ENCODE peak calls at places on chromosomes 4 and X, in four cellular contexts. One of them, this sample, is unnamed.

GRCh38 chr4:80471701-80472100 is 136.2 kb downstream of the CFAP299 start:
- DNase-seq in endothelial cell: no peak
- DNase-seq in MCF 10A: peak; percentile 26
- DNase-seq in cardiac muscle cell: peak; percentile 44
- DNase-seq in this sample: peak; percentile 20

GRCh38 chr4:33649015-33649414 is 2595.3 kb downstream of the ARAP2 start:
- DNase-seq in endothelial cell: peak; percentile 10
- DNase-seq in MCF 10A: peak; percentile 42
- DNase-seq in cardiac muscle cell: peak; percentile 5
- DNase-seq in this sample: no peak

GRCh38 chrX:48465336-48465933 is 4.6 kb downstream of the SLC38A5 start:
- DNase-seq in endothelial cell: no peak
- DNase-seq in MCF 10A: peak; percentile 30
- DNase-seq in cardiac muscle cell: no peak
- DNase-seq in this sample: no peak

GRCh38 chr4:1347410-1347864 is 429 bp downstream of the UVSSA start:
- DNase-seq in endothelial cell: peak; percentile 75
- DNase-seq in MCF 10A: peak; percentile 68
- DNase-seq in cardiac muscle cell: peak; percentile 82
- DNase-seq in this sample: peak; percentile 71

GRCh38 chrX:50988649-50989048 is 78.1 kb downstream of the BMP15 start:
- DNase-seq in endothelial cell: peak; percentile 25
- DNase-seq in MCF 10A: peak; percentile 62
- DNase-seq in cardiac muscle cell: peak; percentile 43
- DNase-seq in this sample: no peak

GRCh38 chrX:42536286-42536685 is 241.7 kb downstream of the PPP1R2C start:
- DNase-seq in endothelial cell: no peak
- DNase-seq in MCF 10A: no peak
- DNase-seq in cardiac muscle cell: no peak
- DNase-seq in this sample: no peak

GRCh38 chr4:78242071-78242470 is 184.9 kb downstream of the FRAS1 start:
- DNase-seq in endothelial cell: no peak
- DNase-seq in MCF 10A: no peak
- DNase-seq in cardiac muscle cell: no peak
- DNase-seq in this sample: no peak

GRCh38 chr4:150960818-150961217 is 54.3 kb downstream of the LRBA start:
- DNase-seq in endothelial cell: peak; percentile 15
- DNase-seq in MCF 10A: peak; percentile 62
- DNase-seq in cardiac muscle cell: no peak
- DNase-seq in this sample: peak; percentile 59

GRCh38 chrX:14829643-14830042 is 43.2 kb downstream of the FANCB start:
- DNase-seq in endothelial cell: no peak
- DNase-seq in MCF 10A: no peak
- DNase-seq in cardiac muscle cell: no peak
- DNase-seq in this sample: no peak

GRCh38 chr4:12674184-12674583 is 810.0 kb downstream of the RAB28 start:
- DNase-seq in endothelial cell: no peak
- DNase-seq in MCF 10A: no peak
- DNase-seq in cardiac muscle cell: no peak
- DNase-seq in this sample: no peak

GRCh38 chr4:156677136-156677535 is 294.5 kb downstream of the PDGFC start:
- DNase-seq in endothelial cell: peak; percentile 30
- DNase-seq in MCF 10A: peak; percentile 61
- DNase-seq in cardiac muscle cell: peak; percentile 30
- DNase-seq in this sample: peak; percentile 19

GRCh38 chr4:125368684-125369083 is 53.9 kb downstream of the FAT4 start:
- DNase-seq in endothelial cell: no peak
- DNase-seq in MCF 10A: peak; percentile 73
- DNase-seq in cardiac muscle cell: no peak
- DNase-seq in this sample: no peak

GRCh38 chr4:150943831-150944230 is 71.3 kb downstream of the LRBA start:
- DNase-seq in endothelial cell: no peak
- DNase-seq in MCF 10A: no peak
- DNase-seq in cardiac muscle cell: no peak
- DNase-seq in this sample: no peak

GRCh38 chr4:151788021-151788420 is 27.2 kb upstream of the GATB start:
- DNase-seq in endothelial cell: no peak
- DNase-seq in MCF 10A: no peak
- DNase-seq in cardiac muscle cell: no peak
- DNase-seq in this sample: no peak

GRCh38 chr4:52110171-52110570 is 59.1 kb downstream of the SPATA18 start:
- DNase-seq in endothelial cell: no peak
- DNase-seq in MCF 10A: peak; percentile 31
- DNase-seq in cardiac muscle cell: no peak
- DNase-seq in this sample: no peak

GRCh38 chr4:140150636-140150885 is 3.4 kb downstream of the MAML3 start:
- DNase-seq in endothelial cell: no peak
- DNase-seq in MCF 10A: no peak
- DNase-seq in cardiac muscle cell: no peak
- DNase-seq in this sample: no peak

GRCh38 chr4:140152015-140152703 is 1.8 kb downstream of the MAML3 start:
- DNase-seq in endothelial cell: peak; percentile 78
- DNase-seq in MCF 10A: no peak
- DNase-seq in cardiac muscle cell: peak; percentile 84
- DNase-seq in this sample: peak; percentile 74

GRCh38 chr4:140151700-140152014 is 2.3 kb downstream of the MAML3 start:
- DNase-seq in endothelial cell: no peak
- DNase-seq in MCF 10A: peak; percentile 90
- DNase-seq in cardiac muscle cell: peak; percentile 93
- DNase-seq in this sample: peak; percentile 78

GRCh38 chr4:140150886-140151699 is 2.9 kb downstream of the MAML3 start:
- DNase-seq in endothelial cell: peak; percentile 87
- DNase-seq in MCF 10A: peak; percentile 95
- DNase-seq in cardiac muscle cell: peak; percentile 89
- DNase-seq in this sample: peak; percentile 80

DNA sequence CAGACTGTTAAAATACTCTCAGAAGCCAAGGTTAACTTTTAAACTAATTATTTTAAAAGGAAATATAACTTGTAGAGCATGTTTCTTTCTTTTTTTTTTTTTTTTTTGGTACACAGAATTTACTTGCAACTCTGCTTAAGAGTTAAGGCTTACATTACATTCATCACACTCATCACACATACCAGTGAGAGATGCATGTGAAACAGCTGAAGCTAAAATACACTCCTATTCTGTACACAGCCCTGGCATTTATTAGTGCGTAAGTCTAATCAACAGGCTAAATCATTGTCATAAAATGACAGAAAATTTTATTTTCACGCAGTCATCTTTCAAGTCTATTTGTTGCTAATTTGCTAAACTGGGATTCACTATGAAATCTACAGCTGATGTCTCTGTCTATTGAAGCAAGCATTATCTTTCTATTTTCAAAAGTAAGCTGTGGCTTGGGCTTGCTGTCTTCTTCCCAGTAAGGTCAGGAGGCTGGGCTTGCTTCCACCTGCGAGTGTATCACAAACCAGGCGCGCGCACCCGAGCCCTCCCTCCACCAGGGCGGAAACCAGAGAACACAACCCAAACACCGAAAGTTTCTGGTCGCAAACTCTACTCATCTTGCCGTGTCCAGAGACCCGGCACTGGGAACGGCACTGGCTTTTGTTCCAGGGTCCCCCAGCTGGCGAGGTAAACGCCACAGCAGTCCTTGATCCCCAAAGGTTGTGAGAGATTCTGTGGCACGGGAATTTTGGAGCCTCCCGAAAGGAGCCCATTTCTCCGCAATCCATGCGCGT is 3.9 kb downstream of the MAML3 start:
- DNase-seq in endothelial cell: peak; percentile 70
- DNase-seq in MCF 10A: peak; percentile 60
- DNase-seq in cardiac muscle cell: peak; percentile 77
- DNase-seq in this sample: peak; percentile 72
- TF ChIP-seq CTCF in endothelial cell: no peak
- TF ChIP-seq CTCF in MCF 10A: no peak
- TF ChIP-seq CTCF in cardiac muscle cell: no peak
- TF ChIP-seq CTCF in this sample: no peak

GRCh38 chr4:10090467-10091250 is 25.9 kb downstream of the WDR1 start:
- DNase-seq in endothelial cell: no peak
- DNase-seq in MCF 10A: no peak
- DNase-seq in cardiac muscle cell: no peak
- DNase-seq in this sample: no peak

GRCh38 chr4:10088135-10089010 is 28.2 kb downstream of the WDR1 start:
- DNase-seq in endothelial cell: no peak
- DNase-seq in MCF 10A: no peak
- DNase-seq in cardiac muscle cell: no peak
- DNase-seq in this sample: no peak

GRCh38 chr4:10087152-10087791 is 29.3 kb downstream of the WDR1 start:
- DNase-seq in endothelial cell: no peak
- DNase-seq in MCF 10A: no peak
- DNase-seq in cardiac muscle cell: no peak
- DNase-seq in this sample: no peak

GRCh38 chr4:10091531-10092181 is 24.9 kb downstream of the WDR1 start:
- DNase-seq in endothelial cell: no peak
- DNase-seq in MCF 10A: no peak
- DNase-seq in cardiac muscle cell: no peak
- DNase-seq in this sample: no peak

GRCh38 chr4:10089346-10089745 is 27.3 kb downstream of the WDR1 start:
- DNase-seq in endothelial cell: peak; percentile 26
- DNase-seq in MCF 10A: peak; percentile 38
- DNase-seq in cardiac muscle cell: no peak
- DNase-seq in this sample: no peak
- TF ChIP-seq CTCF in endothelial cell: peak; percentile 38
- TF ChIP-seq CTCF in MCF 10A: no peak
- TF ChIP-seq CTCF in cardiac muscle cell: peak; percentile 38
- TF ChIP-seq CTCF in this sample: peak; percentile 25

GRCh38 chr4:7461171-7461570 is 26.4 kb upstream of the PSAPL1 start:
- DNase-seq in endothelial cell: no peak
- DNase-seq in MCF 10A: no peak
- DNase-seq in cardiac muscle cell: no peak
- DNase-seq in this sample: peak; percentile 60
- TF ChIP-seq CTCF in endothelial cell: no peak
- TF ChIP-seq CTCF in MCF 10A: no peak
- TF ChIP-seq CTCF in cardiac muscle cell: peak; percentile 20
- TF ChIP-seq CTCF in this sample: peak; percentile 37

DNA sequence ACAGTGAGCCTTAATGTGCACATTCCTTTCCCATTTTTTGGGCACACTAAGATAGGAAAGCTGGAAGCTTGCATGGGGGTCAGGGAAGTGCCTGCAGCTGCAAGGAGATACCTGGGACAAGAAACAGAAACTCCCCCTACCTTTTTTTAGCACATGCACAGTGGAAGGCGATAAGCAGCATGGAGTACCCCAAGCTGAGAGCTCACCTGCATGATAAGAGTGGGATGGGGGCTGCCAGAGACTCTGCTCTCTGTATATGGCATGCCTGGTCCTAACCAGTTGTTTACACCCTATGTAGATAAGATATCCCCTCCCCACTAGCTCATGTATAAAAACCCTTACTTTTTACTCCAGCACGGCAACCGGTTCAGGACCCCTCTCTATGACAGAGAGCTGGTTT is 135.9 kb downstream of the TENT5D start:
- DNase-seq in endothelial cell: no peak
- DNase-seq in MCF 10A: no peak
- DNase-seq in cardiac muscle cell: no peak
- DNase-seq in this sample: no peak
- TF ChIP-seq CTCF in endothelial cell: no peak
- TF ChIP-seq CTCF in MCF 10A: no peak
- TF ChIP-seq CTCF in cardiac muscle cell: no peak
- TF ChIP-seq CTCF in this sample: no peak

DNA sequence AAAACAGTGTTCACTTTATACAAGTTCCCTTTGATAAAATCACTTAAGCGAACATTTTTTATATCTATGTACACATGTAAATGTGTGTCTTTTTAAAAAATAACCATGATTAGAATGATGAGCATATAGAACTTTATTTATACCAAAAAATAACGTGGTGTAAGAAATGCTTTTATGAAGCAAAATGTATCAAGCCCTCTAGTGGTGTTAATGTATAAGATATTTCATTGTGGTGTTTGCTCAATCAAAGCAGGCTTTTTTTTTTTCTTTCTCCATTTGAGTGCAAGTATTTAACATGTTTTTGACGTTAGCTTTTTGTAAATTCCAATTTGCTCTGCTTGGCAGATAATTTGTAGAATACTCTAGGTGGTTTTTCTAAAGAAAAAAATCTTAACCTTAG is 2092.4 kb upstream of the TENM3 start:
- DNase-seq in endothelial cell: no peak
- DNase-seq in MCF 10A: peak; percentile 22
- DNase-seq in cardiac muscle cell: no peak
- DNase-seq in this sample: no peak
- TF ChIP-seq CTCF in endothelial cell: peak; percentile 77
- TF ChIP-seq CTCF in MCF 10A: peak; percentile 25
- TF ChIP-seq CTCF in cardiac muscle cell: no peak
- TF ChIP-seq CTCF in this sample: peak; percentile 81

GRCh38 chrX:77415161-77415560 is 32.0 kb upstream of the FGF16 start:
- DNase-seq in endothelial cell: no peak
- DNase-seq in MCF 10A: no peak
- DNase-seq in cardiac muscle cell: no peak
- DNase-seq in this sample: no peak
- TF ChIP-seq CTCF in endothelial cell: no peak
- TF ChIP-seq CTCF in MCF 10A: no peak
- TF ChIP-seq CTCF in cardiac muscle cell: peak; percentile 20
- TF ChIP-seq CTCF in this sample: no peak